ENCODE peak calls at places on chromosomes 12 and 14, in six cellular contexts. I is ovary, B is suprapubic skin, G is body of pancreas, V is esophagus squamous epithelium, P is HepG2. Q is an unnamed sample. For H3K4me1, the result is how much of the 10 kb centered on the place peaks cover.

GRCh38 chr14:65927871-65928270 is 515.3 kb downstream of the FUT8 start:
- DNase-seq in I (no peak), B (no peak), G (no peak), V (no peak), P (no peak), Q (no peak)

GRCh38 chr14:88831285-88831684 is 6.8 kb downstream of the TTC8 start:
- DNase-seq in I (no peak), B (no peak), G (no peak), V (no peak), P (no peak), Q (peak)

GRCh38 chr14:105132921-105133320 is 35.7 kb downstream of the JAG2 start:
- DNase-seq in I (no peak), B (no peak), G (no peak), V (no peak), P (no peak), Q (no peak)

GRCh38 chr12:94644141-94644575 is 6.2 kb downstream of the TMCC3 start:
- DNase-seq in I (no peak), B (no peak), G (no peak), V (no peak), P (no peak), Q (peak)

GRCh38 chr14:101836131-101836530 is 74.6 kb downstream of the PPP2R5C start:
- DNase-seq in I (peak), B (no peak), G (no peak), V (no peak), P (no peak), Q (peak)

GRCh38 chr12:57889541-57889989 is 43.0 kb upstream of the CTDSP2 start:
- DNase-seq in I (peak), B (peak), G (peak), V (no peak), P (no peak), Q (peak)

GRCh38 chr12:74021937-74022336 is 515.7 kb upstream of the ATXN7L3B start:
- DNase-seq in I (peak), B (no peak), G (peak), V (no peak), P (peak), Q (peak)

GRCh38 chr12:98543701-98544100 is 28.3 kb downstream of the TMPO start:
- DNase-seq in I (no peak), B (no peak), G (no peak), V (no peak), P (no peak), Q (no peak)

GRCh38 chr14:53432378-53432802 is 279.3 kb upstream of the DDHD1 start:
- DNase-seq in I (no peak), B (no peak), G (no peak), V (no peak), P (peak), Q (peak)

GRCh38 chr14:96153003-96153402 is 51.6 kb upstream of the BDKRB2 start:
- DNase-seq in I (no peak), B (no peak), G (no peak), V (no peak), P (no peak), Q (no peak)

GRCh38 chr12:64612843-64613242 is 2.5 kb downstream of the RASSF3 start:
- DNase-seq in I (no peak), B (no peak), G (no peak), V (no peak), P (no peak), Q (no peak)

GRCh38 chr12:9074484-9075140 is 41.1 kb downstream of the A2M start:
- DNase-seq in I (no peak), B (no peak), G (no peak), V (no peak), P (no peak), Q (no peak)

GRCh38 chr12:65885312-65885711 is 61.0 kb downstream of the HMGA2 start:
- DNase-seq in I (no peak), B (no peak), G (no peak), V (no peak), P (no peak), Q (no peak)

GRCh38 chr14:45112886-45113772 is 21.2 kb downstream of the FKBP3 start:
- DNase-seq in I (no peak), B (no peak), G (no peak), V (no peak), P (peak), Q (no peak)

GRCh38 chr14:93655078-93655750 is 133.1 kb downstream of the PRIMA1 start:
- DNase-seq in I (no peak), B (no peak), G (no peak), V (no peak), P (peak), Q (peak)

GRCh38 chr12:71752887-71753286 is 1.8 kb upstream of the RAB21 start:
- DNase-seq in I (no peak), B (no peak), G (no peak), V (no peak), P (no peak), Q (no peak)

GRCh38 chr12:71756054-71756675 is 1.5 kb downstream of the RAB21 start:
- DNase-seq in I (no peak), B (no peak), G (no peak), V (no peak), P (no peak), Q (no peak)

GRCh38 chr12:71759941-71760340 is 5.3 kb downstream of the RAB21 start:
- DNase-seq in I (no peak), B (no peak), G (no peak), V (no peak), P (no peak), Q (no peak)

GRCh38 chr12:71754461-71755145 is at the start of gene RAB21:
- DNase-seq in I (peak), B (peak), G (peak), V (peak), P (peak), Q (peak)

GRCh38 chr12:71755146-71755892 is 656 bp downstream of the RAB21 start:
- DNase-seq in I (peak), B (peak), G (no peak), V (no peak), P (peak), Q (peak)
- TF ChIP-seq POLR2A in I (no peak), B (no peak), G (peak), V (peak), P (no peak), Q (peak)

DNA sequence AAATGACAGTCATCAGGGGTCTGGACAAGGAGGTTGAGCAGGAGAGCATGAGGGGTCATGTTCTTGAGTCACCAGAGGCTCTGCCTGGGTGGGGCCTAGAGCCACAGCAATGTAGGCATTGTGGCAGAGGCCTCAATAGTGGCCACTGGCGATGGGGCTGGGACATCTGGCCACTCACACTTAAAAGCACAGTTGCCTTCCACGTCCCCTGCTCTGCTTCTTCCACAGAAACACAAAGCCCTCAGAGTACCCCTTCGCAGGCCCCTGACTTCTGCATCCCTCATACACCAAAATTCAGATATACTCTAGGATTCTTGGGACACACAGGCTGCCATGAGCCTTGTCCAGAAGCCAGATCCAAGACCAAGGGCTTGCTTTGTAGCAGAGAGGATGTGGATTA is 2.2 kb downstream of the SLC10A1 start:
- DNase-seq in I (no peak), B (no peak), G (no peak), V (no peak), P (no peak), Q (no peak)
- H3K4me3 ChIP-seq in I (no peak), B (no peak), G (no peak), V (no peak), P (no peak), Q (no peak)

GRCh38 chr14:64630778-64631177 is 73.4 kb upstream of the PLEKHG3 start:
- DNase-seq in I (no peak), B (no peak), G (no peak), V (no peak), P (no peak), Q (no peak)

GRCh38 chr14:64623576-64624165 is 73.9 kb downstream of the PPP1R36 start:
- DNase-seq in I (no peak), B (no peak), G (no peak), V (no peak), P (no peak), Q (no peak)

GRCh38 chr14:64632056-64632455 is 72.2 kb upstream of the PLEKHG3 start:
- DNase-seq in I (no peak), B (no peak), G (no peak), V (no peak), P (no peak), Q (no peak)

GRCh38 chr14:64625363-64626232 is 75.8 kb downstream of the PPP1R36 start:
- DNase-seq in I (no peak), B (no peak), G (no peak), V (no peak), P (no peak), Q (peak)

DNA sequence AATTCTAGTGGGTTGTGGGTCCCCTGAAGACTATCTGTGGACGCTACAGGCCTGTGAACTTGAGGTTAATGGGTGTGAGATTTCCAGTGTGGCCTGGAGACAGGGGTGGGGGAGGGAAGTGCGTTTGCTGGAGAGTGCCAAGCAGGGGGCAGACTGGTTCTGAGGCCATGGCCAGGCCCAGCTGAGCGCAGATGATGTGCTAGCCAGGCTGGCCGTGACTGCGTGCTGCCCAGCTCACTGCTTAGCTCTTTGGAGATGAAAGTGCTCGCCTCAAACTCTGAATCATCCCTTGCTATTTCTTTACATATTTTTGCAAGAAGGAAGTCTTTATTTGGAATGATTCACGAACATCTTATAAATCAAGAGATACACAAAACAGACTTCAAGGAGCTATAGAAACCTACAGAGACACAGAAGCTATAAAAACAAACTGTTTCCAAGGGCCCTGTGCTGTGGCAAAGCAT is 75.3 kb upstream of the PLEKHG3 start:
- DNase-seq in I (no peak), B (no peak), G (no peak), V (no peak), P (no peak), Q (no peak)
- H3K4me1 ChIP-seq in I (under half), B (under half), G (under half), V (under half), P (under half), Q (under half)

DNA sequence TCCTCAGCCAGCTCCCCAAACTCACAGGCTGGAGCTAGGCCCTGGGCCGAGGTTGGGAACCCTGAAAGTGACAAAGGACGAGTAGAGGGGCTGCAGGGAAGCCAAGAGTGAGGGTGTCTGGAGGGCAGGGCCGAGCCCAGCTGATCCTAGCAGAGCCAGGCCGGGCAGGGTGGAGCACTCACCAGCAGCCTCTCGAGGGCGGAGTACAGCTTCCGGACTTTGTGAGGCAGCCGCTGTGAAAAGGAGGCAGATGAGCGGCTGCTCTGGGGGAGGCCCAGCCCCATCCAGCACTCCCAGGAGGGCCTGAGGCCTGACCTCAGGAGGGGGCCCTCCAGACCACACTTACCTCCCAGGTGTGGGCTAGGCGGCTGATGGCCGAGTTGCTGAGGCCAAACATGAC is 14.7 kb upstream of the ENDOU start:
- DNase-seq in I (no peak), B (no peak), G (no peak), V (no peak), P (peak), Q (no peak)
- TF ChIP-seq POLR2A in I (no peak), B (no peak), G (no peak), V (no peak), P (no peak), Q (no peak)

DNA sequence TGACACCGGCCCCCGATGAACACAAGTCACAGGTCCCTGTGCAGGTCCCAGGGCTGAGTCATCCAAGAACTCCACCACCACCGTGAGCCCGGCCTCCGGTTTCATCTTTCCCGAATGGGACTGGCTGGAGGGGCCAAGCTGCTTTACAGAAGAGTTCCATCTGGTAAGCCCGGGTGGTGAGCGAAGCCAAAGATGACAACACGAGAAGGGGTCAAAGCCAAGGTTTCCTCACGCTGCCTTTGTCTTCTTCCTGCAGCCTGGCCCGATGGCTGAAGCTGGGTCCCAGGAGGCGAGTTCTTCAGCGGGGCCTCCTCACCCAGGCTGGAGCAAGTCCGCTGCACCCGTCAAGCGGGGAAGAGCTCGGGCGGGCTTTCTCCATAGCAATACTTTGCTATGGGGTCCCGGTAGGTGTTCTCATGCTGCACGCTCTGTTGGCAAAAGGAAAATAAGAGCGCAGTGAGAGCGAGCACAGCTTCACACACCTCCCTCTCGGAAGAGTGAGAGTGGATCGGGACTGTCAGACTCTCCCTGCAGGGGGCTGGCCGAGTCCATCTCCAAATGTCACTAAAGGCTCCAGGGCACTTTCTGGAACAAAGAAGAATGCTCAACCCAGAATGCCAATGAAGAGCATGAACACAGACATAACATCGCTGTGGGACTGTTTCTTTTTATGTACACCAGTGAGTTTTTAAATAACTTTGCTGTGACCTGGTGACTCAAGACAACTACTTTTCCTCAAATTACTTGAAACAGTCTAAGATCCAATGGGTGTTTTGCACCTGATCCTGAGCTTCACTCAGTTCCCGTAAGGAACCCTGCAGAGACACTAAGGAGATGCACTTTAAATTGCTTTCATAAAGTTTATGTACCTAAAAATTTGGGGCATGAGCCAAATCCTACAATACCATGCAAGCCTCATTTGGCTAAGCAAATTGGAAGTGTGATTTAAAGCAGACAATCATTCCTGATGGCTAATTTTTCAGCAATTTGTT is 20.1 kb downstream of the SPRING1 start:
- DNase-seq in I (peak), B (peak), G (no peak), V (no peak), P (no peak), Q (peak)
- H3K4me3 ChIP-seq in I (no peak), B (no peak), G (no peak), V (no peak), P (no peak), Q (no peak)

GRCh38 chr14:100067971-100068959 is 3.0 kb downstream of the EVL start:
- DNase-seq in I (no peak), B (peak), G (no peak), V (peak), P (no peak), Q (peak)
- H3K4me1 ChIP-seq in I (under half), B (under half), G (under half), V (half or more), P (under half), Q (under half)

GRCh38 chr14:75279153-75279738 is 618 bp downstream of the FOS start:
- DNase-seq in I (peak), B (peak), G (peak), V (no peak), P (no peak), Q (peak)
- TF ChIP-seq POLR2A in I (peak), B (no peak), G (no peak), V (no peak), P (no peak), Q (no peak)